ENCODE peak calls at places on chromosome 18, in seven cellular contexts. One of them, this sample, is unnamed.

GRCh38 chr18:79755496-79756142 is 42.1 kb upstream of the KCNG2 start:
- DNase-seq in H54: no peak
- DNase-seq in amygdala: no peak
- DNase-seq in activated T-helper 1 cell treated with Interleukin-2 at 50 U/mL for 16 hours: no peak
- DNase-seq in RCC 7860: no peak
- DNase-seq in NCI-H1417 treated with DMSO at 0.1 percent for 48 hours: no peak
- DNase-seq in A172: no peak
- DNase-seq in this sample: no peak

GRCh38 chr18:11849845-11850747 is 1.1 kb upstream of the CHMP1B start:
- DNase-seq in amygdala: peak; percentile 67
- DNase-seq in activated T-helper 1 cell treated with Interleukin-2 at 50 U/mL for 16 hours: peak; percentile 26
- DNase-seq in RCC 7860: peak; percentile 66
- DNase-seq in NCI-H1417 treated with DMSO at 0.1 percent for 48 hours: no peak
- DNase-seq in A172: peak; percentile 82
- DNase-seq in H54: peak; percentile 52
- DNase-seq in this sample: peak; percentile 86

GRCh38 chr18:5417342-5417741 is 121.8 kb upstream of the ZBTB14 start:
- DNase-seq in RCC 7860: no peak
- DNase-seq in NCI-H1417 treated with DMSO at 0.1 percent for 48 hours: no peak
- DNase-seq in amygdala: peak; percentile 46
- DNase-seq in H54: no peak
- DNase-seq in activated T-helper 1 cell treated with Interleukin-2 at 50 U/mL for 16 hours: no peak
- DNase-seq in A172: no peak
- DNase-seq in this sample: no peak

GRCh38 chr18:63553117-63553516 is 10.9 kb downstream of the SERPINB12 start:
- DNase-seq in amygdala: no peak
- DNase-seq in H54: no peak
- DNase-seq in activated T-helper 1 cell treated with Interleukin-2 at 50 U/mL for 16 hours: no peak
- DNase-seq in A172: peak; percentile 11
- DNase-seq in RCC 7860: no peak
- DNase-seq in NCI-H1417 treated with DMSO at 0.1 percent for 48 hours: no peak
- DNase-seq in this sample: peak; percentile 83

GRCh38 chr18:27704721-27705361 is 472.1 kb downstream of the CDH2 start:
- DNase-seq in NCI-H1417 treated with DMSO at 0.1 percent for 48 hours: no peak
- DNase-seq in activated T-helper 1 cell treated with Interleukin-2 at 50 U/mL for 16 hours: no peak
- DNase-seq in H54: no peak
- DNase-seq in RCC 7860: no peak
- DNase-seq in A172: no peak
- DNase-seq in amygdala: no peak
- DNase-seq in this sample: no peak

GRCh38 chr18:46246101-46246500 is 141.9 kb downstream of the HAUS1 start:
- DNase-seq in A172: no peak
- DNase-seq in NCI-H1417 treated with DMSO at 0.1 percent for 48 hours: no peak
- DNase-seq in activated T-helper 1 cell treated with Interleukin-2 at 50 U/mL for 16 hours: no peak
- DNase-seq in RCC 7860: no peak
- DNase-seq in amygdala: no peak
- DNase-seq in H54: no peak
- DNase-seq in this sample: no peak

GRCh38 chr18:70398076-70398475 is 109.2 kb downstream of the SOCS6 start:
- DNase-seq in RCC 7860: no peak
- DNase-seq in activated T-helper 1 cell treated with Interleukin-2 at 50 U/mL for 16 hours: no peak
- DNase-seq in A172: peak; percentile 33
- DNase-seq in amygdala: no peak
- DNase-seq in H54: no peak
- DNase-seq in NCI-H1417 treated with DMSO at 0.1 percent for 48 hours: no peak
- DNase-seq in this sample: no peak

GRCh38 chr18:5518899-5519371 is 24.9 kb downstream of the EPB41L3 start:
- DNase-seq in NCI-H1417 treated with DMSO at 0.1 percent for 48 hours: no peak
- DNase-seq in RCC 7860: peak; percentile 4
- DNase-seq in amygdala: no peak
- DNase-seq in H54: no peak
- DNase-seq in activated T-helper 1 cell treated with Interleukin-2 at 50 U/mL for 16 hours: no peak
- DNase-seq in A172: no peak
- DNase-seq in this sample: no peak

GRCh38 chr18:45449761-45450227 is 165.5 kb upstream of the SLC14A2 start:
- DNase-seq in activated T-helper 1 cell treated with Interleukin-2 at 50 U/mL for 16 hours: no peak
- DNase-seq in RCC 7860: no peak
- DNase-seq in NCI-H1417 treated with DMSO at 0.1 percent for 48 hours: no peak
- DNase-seq in H54: no peak
- DNase-seq in A172: no peak
- DNase-seq in amygdala: peak; percentile 18
- DNase-seq in this sample: no peak

GRCh38 chr18:75489493-75490190 is 62.1 kb upstream of the SMIM21 start:
- DNase-seq in RCC 7860: peak; percentile 84
- DNase-seq in amygdala: no peak
- DNase-seq in NCI-H1417 treated with DMSO at 0.1 percent for 48 hours: no peak
- DNase-seq in H54: peak; percentile 7
- DNase-seq in A172: peak; percentile 93
- DNase-seq in activated T-helper 1 cell treated with Interleukin-2 at 50 U/mL for 16 hours: no peak
- DNase-seq in this sample: peak; percentile 95

GRCh38 chr18:48230459-48231113 is 178.6 kb downstream of the ZBTB7C start:
- DNase-seq in NCI-H1417 treated with DMSO at 0.1 percent for 48 hours: peak; percentile 15
- DNase-seq in H54: peak; percentile 54
- DNase-seq in RCC 7860: peak; percentile 32
- DNase-seq in amygdala: no peak
- DNase-seq in A172: peak; percentile 57
- DNase-seq in activated T-helper 1 cell treated with Interleukin-2 at 50 U/mL for 16 hours: no peak
- DNase-seq in this sample: peak; percentile 62

GRCh38 chr18:31954349-31954748 is 11.4 kb upstream of the TRAPPC8 start:
- DNase-seq in H54: no peak
- DNase-seq in amygdala: no peak
- DNase-seq in RCC 7860: peak; percentile 8
- DNase-seq in NCI-H1417 treated with DMSO at 0.1 percent for 48 hours: no peak
- DNase-seq in A172: peak; percentile 63
- DNase-seq in activated T-helper 1 cell treated with Interleukin-2 at 50 U/mL for 16 hours: no peak
- DNase-seq in this sample: peak; percentile 44